ENCODE peak calls at places on chromosomes 3 and 15, in five cellular contexts. R is brain microvascular endothelial cell; G is heart left ventricle; E is stimulated activated CD8-positive, alpha-beta memory T cell treated with anti-CD3 and anti-CD28 coated beads, Interleukin-2, amount 100 ng/mL, for 48 hours; C is EL. U is an unnamed sample.

GRCh38 chr3:111801697-111802655 is 57.1 kb upstream of the PHLDB2 start:
- DNase-seq in R (peak; percentile 84), G (no peak), E (no peak), C (peak; percentile 89), U (peak; percentile 95)

GRCh38 chr3:39148116-39149058 is 5.0 kb downstream of the CSRNP1 start:
- DNase-seq in R (peak; percentile 60), G (no peak), E (no peak), C (peak; percentile 46), U (peak; percentile 53)

GRCh38 chr15:85704021-85704420 is 90.7 kb downstream of the KLHL25 start:
- DNase-seq in R (no peak), G (no peak), E (no peak), C (no peak), U (no peak)

GRCh38 chr15:69026355-69026754 is 11.9 kb downstream of the NOX5 start:
- DNase-seq in R (no peak), G (no peak), E (no peak), C (no peak), U (peak; percentile 42)

GRCh38 chr3:48938156-48938555 is 19.5 kb downstream of the ARIH2 start:
- DNase-seq in R (no peak), G (no peak), E (no peak), C (no peak), U (peak; percentile 41)

GRCh38 chr3:78035020-78035660 is 995.2 kb downstream of the ROBO2 start:
- DNase-seq in R (no peak), G (no peak), E (no peak), C (no peak), U (no peak)

GRCh38 chr15:29182590-29182989 is 87.0 kb downstream of the NSMCE3 start:
- DNase-seq in R (no peak), G (no peak), E (no peak), C (no peak), U (no peak)

GRCh38 chr3:89740881-89741177 is 633.4 kb downstream of the EPHA3 start:
- DNase-seq in R (no peak), G (no peak), E (no peak), C (no peak), U (no peak)

GRCh38 chr3:148330486-148330885 is 367.2 kb upstream of the AGTR1 start:
- DNase-seq in R (no peak), G (no peak), E (no peak), C (no peak), U (no peak)

GRCh38 chr15:39583586-39584265 is 2.8 kb downstream of the THBS1 start:
- DNase-seq in R (no peak), G (no peak), E (peak; percentile 13), C (peak; percentile 72), U (peak; percentile 72)

GRCh38 chr3:126377211-126377610 is 17.5 kb upstream of the CFAP100 start:
- DNase-seq in R (no peak), G (no peak), E (no peak), C (no peak), U (no peak)

GRCh38 chr15:78394981-78395619 is 42.9 kb upstream of the IREB2 start:
- DNase-seq in R (no peak), G (no peak), E (no peak), C (no peak), U (no peak)

GRCh38 chr3:116165190-116165589 is 280.1 kb downstream of the LSAMP start:
- DNase-seq in R (no peak), G (no peak), E (no peak), C (no peak), U (no peak)

GRCh38 chr3:57946970-57947381 is 61.2 kb upstream of the FLNB start:
- DNase-seq in R (no peak), G (no peak), E (no peak), C (no peak), U (no peak)

GRCh38 chr3:152622813-152623167 is 212.1 kb upstream of the P2RY1 start:
- DNase-seq in R (no peak), G (no peak), E (no peak), C (no peak), U (peak; percentile 1)

GRCh38 chr3:148297013-148297412 is 400.7 kb upstream of the AGTR1 start:
- DNase-seq in R (no peak), G (no peak), E (no peak), C (no peak), U (no peak)

GRCh38 chr15:50911001-50911400 is 2.5 kb downstream of the AP4E1 start:
- DNase-seq in R (no peak), G (no peak), E (no peak), C (peak; percentile 57), U (peak; percentile 72)

GRCh38 chr15:71334874-71335273 is 219.6 kb downstream of the THSD4 start:
- DNase-seq in R (no peak), G (no peak), E (no peak), C (no peak), U (peak; percentile 39)

GRCh38 chr3:159964166-159964973 is 24.3 kb upstream of the IL12A start:
- DNase-seq in R (peak; percentile 11), G (no peak), E (no peak), C (peak; percentile 85), U (peak; percentile 88)

GRCh38 chr15:57527382-57528091 is 64.2 kb upstream of the MYZAP start:
- DNase-seq in R (peak; percentile 79), G (peak; percentile 51), E (no peak), C (peak; percentile 83), U (peak; percentile 85)

GRCh38 chr3:87076951-87077350 is 86.0 kb upstream of the VGLL3 start:
- DNase-seq in R (peak; percentile 73), G (no peak), E (no peak), C (peak; percentile 79), U (peak; percentile 86)

GRCh38 chr15:52259503-52259902 is 36.1 kb downstream of the MYO5C start:
- DNase-seq in R (no peak), G (no peak), E (no peak), C (no peak), U (no peak)

GRCh38 chr15:88932271-88932874 is 19.2 kb upstream of the MFGE8 start:
- DNase-seq in R (no peak), G (peak; percentile 29), E (no peak), C (no peak), U (no peak)

GRCh38 chr3:98903705-98904481 is 2.4 kb upstream of the DCBLD2 start:
- DNase-seq in R (no peak), G (no peak), E (no peak), C (no peak), U (no peak)

GRCh38 chr3:124260206-124260915 is 268.4 kb upstream of the ROPN1 start:
- DNase-seq in R (peak; percentile 65), G (peak; percentile 62), E (no peak), C (peak; percentile 81), U (peak; percentile 88)

GRCh38 chr15:101501703-101502373 is 12.3 kb upstream of the PCSK6 start:
- DNase-seq in R (peak; percentile 28), G (no peak), E (no peak), C (peak; percentile 27), U (peak; percentile 57)

GRCh38 chr15:73822998-73823397 is 50.4 kb upstream of the TBC1D21 start:
- DNase-seq in R (peak; percentile 18), G (no peak), E (no peak), C (peak; percentile 13), U (peak; percentile 53)

GRCh38 chr3:134126153-134126552 is 96.4 kb upstream of the SLCO2A1 start:
- DNase-seq in R (no peak), G (no peak), E (no peak), C (no peak), U (peak; percentile 13)

GRCh38 chr3:161161603-161162002 is 56.5 kb upstream of the B3GALNT1 start:
- DNase-seq in R (no peak), G (no peak), E (no peak), C (no peak), U (no peak)

GRCh38 chr15:95684693-95685115 is 645.8 kb upstream of the NR2F2 start:
- DNase-seq in R (peak; percentile 89), G (no peak), E (no peak), C (peak; percentile 81), U (peak; percentile 80)

GRCh38 chr3:76824658-76825310 is 215.1 kb upstream of the ROBO2 start:
- DNase-seq in R (no peak), G (no peak), E (no peak), C (no peak), U (no peak)

GRCh38 chr15:73051402-73051810 is 857 bp upstream of the NEO1 start:
- DNase-seq in R (no peak), G (no peak), E (no peak), C (no peak), U (no peak)

GRCh38 chr3:184538600-184539431 is 22.8 kb upstream of the EPHB3 start:
- DNase-seq in R (no peak), G (peak; percentile 2), E (no peak), C (no peak), U (no peak)

GRCh38 chr15:101811902-101812301 is at the start of gene OR4F15:
- DNase-seq in R (no peak), G (no peak), E (no peak), C (no peak), U (no peak)

GRCh38 chr15:70140543-70141375 is 43.0 kb upstream of the TLE3 start:
- DNase-seq in R (peak; percentile 66), G (no peak), E (no peak), C (peak; percentile 26), U (peak; percentile 25)

GRCh38 chr15:81297580-81298575 is 26.1 kb downstream of the STARD5 start:
- DNase-seq in R (no peak), G (no peak), E (no peak), C (no peak), U (no peak)

GRCh38 chr3:27728195-27729087 is 6.3 kb upstream of the EOMES start:
- DNase-seq in R (no peak), G (no peak), E (no peak), C (peak; percentile 31), U (no peak)

GRCh38 chr15:47184003-47184404 is 533.3 kb upstream of the SEMA6D start:
- DNase-seq in R (peak; percentile 12), G (no peak), E (peak; percentile 1), C (no peak), U (no peak)

GRCh38 chr3:74768010-74768409 is 153.6 kb upstream of the CNTN3 start:
- DNase-seq in R (no peak), G (no peak), E (no peak), C (no peak), U (no peak)